ENCODE peak calls at places on chromosomes 2 and 18, in nine cellular contexts. T is transverse colon, R is GM23248, Y is HCT116, L is kidney, D is PC-3, G is prostate gland, C is K562, U is iPS DF 6.9. F is an unnamed sample.

GRCh38 chr18:2494921-2495320 is 76.4 kb downstream of the METTL4 start:
- DNase-seq in T (no peak), R (no peak), Y (no peak), L (no peak), D (no peak), G (no peak), C (no peak), U (no peak), F (no peak)

GRCh38 chr18:21745234-21745633 is 4.6 kb downstream of the MIB1 start:
- DNase-seq in T (no peak), R (no peak), Y (no peak), L (no peak), D (no peak), G (no peak), C (no peak), U (no peak), F (no peak)

GRCh38 chr18:75005622-75006021 is 203.3 kb downstream of the PTGR3 start:
- DNase-seq in T (no peak), R (no peak), Y (no peak), L (no peak), D (no peak), G (no peak), C (no peak), U (no peak), F (no peak)

GRCh38 chr2:8481463-8482009 is 200.3 kb upstream of the ID2 start:
- DNase-seq in T (no peak), R (no peak), Y (no peak), L (no peak), D (peak; percentile 16), G (no peak), C (no peak), U (no peak), F (no peak)

GRCh38 chr2:147045113-147045512 is 799.7 kb upstream of the ACVR2A start:
- DNase-seq in T (peak; percentile 60), R (peak; percentile 54), Y (peak; percentile 26), L (no peak), D (peak; percentile 79), G (no peak), C (peak; percentile 10), U (peak; percentile 47), F (peak; percentile 17)

GRCh38 chr2:222627764-222628163 is 28.1 kb downstream of the FARSB start:
- DNase-seq in T (no peak), R (no peak), Y (no peak), L (no peak), D (no peak), G (no peak), C (no peak), U (no peak), F (no peak)

GRCh38 chr18:24234330-24234729 is 95.5 kb downstream of the CABYR start:
- DNase-seq in T (no peak), R (no peak), Y (no peak), L (peak; percentile 53), D (no peak), G (no peak), C (no peak), U (no peak), F (peak; percentile 38)

GRCh38 chr2:238739668-238740067 is 108.2 kb upstream of the TWIST2 start:
- DNase-seq in T (no peak), R (no peak), Y (no peak), L (no peak), D (no peak), G (no peak), C (peak; percentile 1), U (no peak), F (no peak)

GRCh38 chr2:173952267-173953046 is 12.7 kb downstream of the SP3 start:
- DNase-seq in T (no peak), R (no peak), Y (no peak), L (no peak), D (no peak), G (no peak), C (no peak), U (no peak), F (no peak)

GRCh38 chr2:173948198-173948597 is 17.0 kb downstream of the SP3 start:
- DNase-seq in T (no peak), R (no peak), Y (no peak), L (no peak), D (no peak), G (no peak), C (no peak), U (no peak), F (no peak)

GRCh38 chr2:173947131-173947530 is 18.0 kb downstream of the SP3 start:
- DNase-seq in T (no peak), R (no peak), Y (no peak), L (no peak), D (no peak), G (no peak), C (no peak), U (no peak), F (no peak)

GRCh38 chr2:173953047-173953424 is 12.1 kb downstream of the SP3 start:
- DNase-seq in T (no peak), R (no peak), Y (no peak), L (no peak), D (no peak), G (no peak), C (no peak), U (no peak), F (no peak)

DNA sequence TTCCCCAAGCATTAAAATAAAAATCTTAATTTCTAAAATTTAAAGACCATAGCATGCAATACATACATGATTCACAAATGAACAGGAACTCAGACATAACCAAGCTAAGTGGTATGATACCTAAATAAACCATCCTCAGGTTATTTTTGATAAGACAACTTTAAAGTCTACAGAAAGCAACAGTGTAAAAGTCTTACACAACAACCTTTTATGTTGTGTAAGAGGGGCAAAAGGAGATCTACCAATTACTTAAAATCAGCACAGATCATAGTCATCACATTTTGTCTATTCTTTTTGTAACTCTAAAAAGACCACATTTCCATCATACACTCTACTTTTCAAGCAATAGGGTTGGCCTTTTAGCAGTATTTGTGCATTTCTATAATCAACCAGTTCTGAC is 16.3 kb downstream of the SP3 start:
- DNase-seq in T (no peak), R (no peak), Y (no peak), L (no peak), D (no peak), G (no peak), C (no peak), U (no peak), F (no peak)
- H3K36me3 ChIP-seq in T (no peaks in the 10 kb centered on the region), R (peaks cover 11% of the 10 kb centered on the region), Y (peaks cover 18% of the 10 kb centered on the region), L (no peaks in the 10 kb centered on the region), D (peaks cover 19% of the 10 kb centered on the region), G (no peaks in the 10 kb centered on the region), C (peaks cover 44% of the 10 kb centered on the region), U (no peaks in the 10 kb centered on the region), F (no peaks in the 10 kb centered on the region)

GRCh38 chr2:136210822-136211221 is 92.9 kb upstream of the CXCR4 start:
- DNase-seq in T (no peak), R (no peak), Y (no peak), L (no peak), D (no peak), G (no peak), C (no peak), U (no peak), F (no peak)

GRCh38 chr2:136213836-136214235 is 95.9 kb upstream of the CXCR4 start:
- DNase-seq in T (no peak), R (no peak), Y (no peak), L (no peak), D (no peak), G (no peak), C (no peak), U (no peak), F (no peak)

GRCh38 chr2:136212426-136213378 is 94.8 kb upstream of the CXCR4 start:
- DNase-seq in T (no peak), R (no peak), Y (no peak), L (no peak), D (no peak), G (no peak), C (no peak), U (no peak), F (no peak)

GRCh38 chr2:136209540-136210264 is 91.8 kb upstream of the CXCR4 start:
- DNase-seq in T (no peak), R (no peak), Y (no peak), L (no peak), D (no peak), G (no peak), C (no peak), U (no peak), F (no peak)

GRCh38 chr2:136211671-136212070 is 93.7 kb upstream of the CXCR4 start:
- DNase-seq in T (no peak), R (no peak), Y (no peak), L (no peak), D (no peak), G (no peak), C (no peak), U (no peak), F (no peak)
- H3K27ac ChIP-seq in T (no peak overlapping the region), R (no peak overlapping the region), Y (no peak overlapping the region), L (no peak overlapping the region), D (no peak overlapping the region), G (no peak overlapping the region), C (no peak overlapping the region), U (no peak overlapping the region), F (no peak overlapping the region)

GRCh38 chr2:241088791-241089732 is 13.0 kb downstream of the MTERF4 start:
- DNase-seq in T (no peak), R (no peak), Y (no peak), L (no peak), D (no peak), G (no peak), C (no peak), U (no peak), F (no peak)

GRCh38 chr2:241091201-241091600 is 10.9 kb downstream of the MTERF4 start:
- DNase-seq in T (no peak), R (no peak), Y (no peak), L (no peak), D (no peak), G (no peak), C (no peak), U (no peak), F (no peak)

GRCh38 chr2:241088376-241088775 is 13.7 kb downstream of the MTERF4 start:
- DNase-seq in T (no peak), R (no peak), Y (no peak), L (peak; percentile 42), D (no peak), G (no peak), C (no peak), U (no peak), F (no peak)

GRCh38 chr2:241084856-241085444 is 17.1 kb downstream of the MTERF4 start:
- DNase-seq in T (no peak), R (no peak), Y (no peak), L (no peak), D (no peak), G (no peak), C (no peak), U (no peak), F (no peak)

DNA sequence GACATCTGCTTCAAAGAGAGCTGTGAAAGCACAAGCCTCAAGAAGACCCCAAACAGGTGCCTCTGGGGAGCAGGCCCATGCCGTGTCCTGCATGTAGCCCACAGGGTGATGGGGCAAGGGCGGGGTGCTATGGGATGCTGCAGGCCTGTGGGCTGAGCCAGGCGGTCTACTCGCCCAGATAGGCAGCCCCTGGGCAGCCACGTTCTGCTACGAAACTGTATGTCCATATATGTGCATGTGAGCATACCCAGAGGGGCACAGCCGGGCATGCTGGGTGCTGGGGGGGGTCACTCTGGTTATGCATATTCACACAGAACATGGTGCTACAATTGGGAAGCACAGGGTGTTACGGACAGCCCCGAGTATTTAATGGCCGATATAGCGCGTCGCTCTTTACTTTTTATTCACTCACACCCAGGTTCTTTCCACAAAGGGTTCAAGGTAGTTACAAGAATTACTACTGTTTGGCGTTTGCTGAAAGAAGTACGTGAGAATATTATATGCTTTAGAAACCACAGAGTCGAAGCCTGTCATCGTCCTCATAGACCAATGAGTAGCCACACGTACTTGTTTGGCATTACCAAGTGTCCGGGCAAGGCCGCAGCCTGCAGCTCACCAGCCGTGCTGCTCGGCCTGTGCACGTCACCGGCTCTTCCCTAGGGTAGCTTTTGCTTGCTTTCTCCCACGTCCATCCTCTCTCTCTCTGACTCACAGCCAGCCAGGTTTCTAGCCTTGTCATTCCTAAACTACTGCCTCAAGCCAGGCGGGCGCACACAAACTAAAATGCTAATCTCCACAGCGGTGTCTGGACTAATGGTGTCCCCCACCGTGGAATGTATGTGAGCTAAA is 14.4 kb downstream of the MTERF4 start:
- DNase-seq in T (no peak), R (no peak), Y (no peak), L (peak; percentile 35), D (no peak), G (no peak), C (no peak), U (no peak), F (no peak)
- H3K36me3 ChIP-seq in T (no peaks in the 10 kb centered on the region), R (peaks cover 41% of the 10 kb centered on the region), Y (peaks cover 25% of the 10 kb centered on the region), L (peaks cover 49% of the 10 kb centered on the region), D (no peaks in the 10 kb centered on the region), G (no peaks in the 10 kb centered on the region), C (peaks cover 42% of the 10 kb centered on the region), U (peaks cover 17% of the 10 kb centered on the region), F (peaks cover 7% of the 10 kb centered on the region)

DNA sequence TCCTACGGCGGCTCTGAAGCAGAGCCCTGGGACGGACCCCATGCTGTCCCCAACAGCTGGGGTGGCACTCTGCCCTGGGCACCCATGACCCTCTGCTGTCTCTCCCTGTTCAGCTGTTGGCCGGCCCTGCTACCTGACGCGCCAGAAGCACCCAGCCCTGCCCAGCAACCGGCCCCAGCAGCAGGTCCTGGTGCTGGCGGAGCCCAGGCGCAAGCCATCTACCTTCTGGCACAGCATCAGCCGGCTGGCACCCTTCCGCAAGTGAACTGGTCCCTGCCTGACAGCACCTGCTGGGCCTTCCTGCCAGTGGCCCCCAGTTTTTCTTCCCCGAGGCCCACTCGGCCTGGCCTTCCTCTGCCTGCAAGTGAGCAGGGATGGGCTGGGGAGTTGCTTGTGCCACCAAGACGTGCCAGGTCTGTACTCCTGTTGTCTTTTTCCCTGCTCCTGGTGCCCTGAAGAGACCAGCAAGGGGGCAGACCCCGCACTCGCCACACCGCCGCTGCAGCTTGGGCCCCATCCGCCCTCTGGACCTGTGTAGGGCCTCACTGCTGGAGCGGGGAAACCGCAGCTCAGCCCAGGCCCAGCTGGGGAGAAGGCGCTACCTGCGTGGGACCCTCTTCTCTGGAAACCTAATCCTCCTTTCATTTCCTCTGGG is 47.2 kb downstream of the FAM168B start:
- DNase-seq in T (no peak), R (no peak), Y (no peak), L (peak; percentile 72), D (no peak), G (no peak), C (no peak), U (no peak), F (no peak)
- H3K27ac ChIP-seq in T (no peak overlapping the region), R (no peak overlapping the region), Y (no peak overlapping the region), L (no peak overlapping the region), D (no peak overlapping the region), G (no peak overlapping the region), C (no peak overlapping the region), U (no peak overlapping the region), F (no peak overlapping the region)

F was measured in heart right ventricle.